ENCODE peak calls at places on chromosomes 5 and 9, in five cellular contexts. P, S, T, R and Z are unnamed samples.

GRCh38 chr5:132270345-132270685 is 12.8 kb downstream of the PDLIM4 start:
- DNase-seq in P (no peak), S (no peak), T (peak; percentile 16), R (no peak), Z (no peak)

GRCh38 chr9:76200730-76201129 is 193.5 kb downstream of the RFK start:
- DNase-seq in P (no peak), S (no peak), T (no peak), R (no peak), Z (no peak)

GRCh38 chr9:5499889-5500398 is 10.4 kb upstream of the PDCD1LG2 start:
- DNase-seq in P (peak; percentile 73), S (no peak), T (no peak), R (no peak), Z (no peak)

GRCh38 chr9:36665921-36666429 is 93.3 kb downstream of the MELK start:
- DNase-seq in P (peak; percentile 17), S (no peak), T (no peak), R (no peak), Z (no peak)

GRCh38 chr9:97853844-97854695 is 1.0 kb downstream of the FOXE1 start:
- DNase-seq in P (no peak), S (no peak), T (no peak), R (no peak), Z (no peak)

GRCh38 chr9:98140503-98140902 is 21.5 kb upstream of the TRIM14 start:
- DNase-seq in P (no peak), S (no peak), T (no peak), R (no peak), Z (no peak)

GRCh38 chr9:137167752-137168574 is 1.9 kb downstream of the LRRC26 start:
- DNase-seq in P (no peak), S (no peak), T (no peak), R (no peak), Z (no peak)

GRCh38 chr5:172156541-172156994 is 31.5 kb downstream of the STK10 start:
- DNase-seq in P (no peak), S (peak; percentile 68), T (peak; percentile 42), R (no peak), Z (no peak)

GRCh38 chr9:129702563-129702962 is 37.1 kb downstream of the PRRX2 start:
- DNase-seq in P (no peak), S (no peak), T (no peak), R (no peak), Z (no peak)

GRCh38 chr9:77944556-77945261 is 86.9 kb downstream of the GNAQ start:
- DNase-seq in P (no peak), S (no peak), T (no peak), R (no peak), Z (no peak)

GRCh38 chr5:168059111-168059510 is 232.3 kb upstream of the WWC1 start:
- DNase-seq in P (no peak), S (no peak), T (no peak), R (no peak), Z (no peak)

GRCh38 chr9:135491764-135492163 is 8.7 kb upstream of the MRPS2 start:
- DNase-seq in P (no peak), S (no peak), T (no peak), R (no peak), Z (no peak)

GRCh38 chr5:24363789-24364534 is 280.8 kb downstream of the CDH10 start:
- DNase-seq in P (no peak), S (no peak), T (no peak), R (no peak), Z (no peak)

GRCh38 chr9:88998506-88998905 is 7.2 kb downstream of the S1PR3 start:
- DNase-seq in P (no peak), S (no peak), T (no peak), R (no peak), Z (no peak)

GRCh38 chr5:127802477-127802865 is 99.3 kb downstream of the CCDC192 start:
- DNase-seq in P (no peak), S (no peak), T (no peak), R (no peak), Z (no peak)

GRCh38 chr9:38256461-38256860 is 136.0 kb upstream of the ALDH1B1 start:
- DNase-seq in P (no peak), S (no peak), T (no peak), R (no peak), Z (no peak)

GRCh38 chr5:20470997-20471396 is 483.0 kb upstream of the CDH18 start:
- DNase-seq in P (no peak), S (no peak), T (no peak), R (no peak), Z (no peak)

GRCh38 chr5:158492850-158493249 is 606.9 kb downstream of the EBF1 start:
- DNase-seq in P (peak; percentile 84), S (no peak), T (no peak), R (no peak), Z (no peak)

GRCh38 chr5:141492168-141492885 is 3.4 kb downstream of the PCDHGC5 start:
- DNase-seq in P (no peak), S (no peak), T (no peak), R (no peak), Z (no peak)

GRCh38 chr5:3601929-3602712 is 6.5 kb downstream of the IRX1 start:
- DNase-seq in P (peak; percentile 11), S (no peak), T (peak; percentile 64), R (no peak), Z (no peak)

GRCh38 chr5:136020383-136021015 is 8.3 kb upstream of the TGFBI start:
- DNase-seq in P (peak; percentile 99), S (no peak), T (peak; percentile 98), R (no peak), Z (no peak)

GRCh38 chr5:646396-647201 is 34.5 kb downstream of the CEP72 start:
- DNase-seq in P (no peak), S (no peak), T (no peak), R (peak; percentile 76), Z (no peak)

DNA sequence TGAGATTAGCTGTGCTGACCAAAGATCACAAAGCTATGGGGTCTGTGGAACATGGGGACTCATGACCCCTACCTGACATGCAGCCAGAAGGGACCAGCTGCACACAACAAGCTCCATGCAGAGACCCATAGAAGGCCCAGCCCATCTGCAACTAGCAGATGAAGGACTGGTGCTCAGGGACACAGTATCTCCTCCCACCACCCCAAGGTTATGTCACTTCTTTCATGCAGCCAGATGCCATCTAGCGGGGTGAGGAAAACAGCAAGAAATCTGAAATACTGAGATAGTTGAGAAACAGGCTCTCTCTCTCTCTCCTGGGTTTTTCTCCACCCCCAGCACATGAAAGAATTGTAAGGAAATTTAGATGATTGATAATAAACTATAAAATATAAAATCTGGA is 161.3 kb upstream of the DAPK1 start:
- DNase-seq in P (no peak), S (no peak), T (no peak), R (no peak), Z (no peak)
- TF ChIP-seq CTCF in P (no peak), S (no peak), T (no peak), R (no peak), Z (no peak)

GRCh38 chr5:133363807-133364587 is 248.3 kb downstream of the FSTL4 start:
- DNase-seq in P (no peak), S (no peak), T (no peak), R (no peak), Z (no peak)

GRCh38 chr5:133364916-133365315 is 247.4 kb downstream of the FSTL4 start:
- DNase-seq in P (no peak), S (no peak), T (no peak), R (no peak), Z (no peak)

GRCh38 chr5:133365738-133366137 is 246.6 kb downstream of the FSTL4 start:
- DNase-seq in P (no peak), S (no peak), T (no peak), R (no peak), Z (no peak)

GRCh38 chr5:133366438-133366837 is 245.9 kb downstream of the FSTL4 start:
- DNase-seq in P (no peak), S (no peak), T (no peak), R (no peak), Z (no peak)

GRCh38 chr5:133365326-133365725 is 247.0 kb downstream of the FSTL4 start:
- DNase-seq in P (no peak), S (no peak), T (no peak), R (no peak), Z (no peak)
- TF ChIP-seq CTCF in P (peak; percentile 25), S (peak; percentile 34), T (peak; percentile 57), R (no peak), Z (no peak)

GRCh38 chr5:180105827-180106312 is 34.3 kb upstream of the RNF130 start:
- DNase-seq in P (no peak), S (no peak), T (no peak), R (no peak), Z (no peak)

GRCh38 chr5:180101451-180102105 is 30.0 kb upstream of the RNF130 start:
- DNase-seq in P (no peak), S (no peak), T (no peak), R (no peak), Z (no peak)

GRCh38 chr5:180103487-180103886 is 31.9 kb upstream of the RNF130 start:
- DNase-seq in P (no peak), S (no peak), T (no peak), R (no peak), Z (no peak)

GRCh38 chr5:180102636-180103035 is 31.1 kb upstream of the RNF130 start:
- DNase-seq in P (no peak), S (no peak), T (no peak), R (no peak), Z (no peak)

GRCh38 chr5:180104131-180104530 is 32.6 kb upstream of the RNF130 start:
- DNase-seq in P (no peak), S (no peak), T (no peak), R (no peak), Z (no peak)
- TF ChIP-seq CTCF in P (no peak), S (no peak), T (no peak), R (no peak), Z (no peak)

GRCh38 chr5:40770764-40771163 is 15.0 kb upstream of the TTC33 start:
- DNase-seq in P (no peak), S (no peak), T (no peak), R (no peak), Z (no peak)
- TF ChIP-seq CTCF in P (no peak), S (no peak), T (no peak), R (no peak), Z (no peak)

GRCh38 chr5:76602094-76602726 is 21.0 kb downstream of the F2RL2 start:
- DNase-seq in P (peak; percentile 54), S (no peak), T (no peak), R (no peak), Z (no peak)
- TF ChIP-seq CTCF in P (peak; percentile 66), S (no peak), T (peak; percentile 27), R (no peak), Z (no peak)

DNA sequence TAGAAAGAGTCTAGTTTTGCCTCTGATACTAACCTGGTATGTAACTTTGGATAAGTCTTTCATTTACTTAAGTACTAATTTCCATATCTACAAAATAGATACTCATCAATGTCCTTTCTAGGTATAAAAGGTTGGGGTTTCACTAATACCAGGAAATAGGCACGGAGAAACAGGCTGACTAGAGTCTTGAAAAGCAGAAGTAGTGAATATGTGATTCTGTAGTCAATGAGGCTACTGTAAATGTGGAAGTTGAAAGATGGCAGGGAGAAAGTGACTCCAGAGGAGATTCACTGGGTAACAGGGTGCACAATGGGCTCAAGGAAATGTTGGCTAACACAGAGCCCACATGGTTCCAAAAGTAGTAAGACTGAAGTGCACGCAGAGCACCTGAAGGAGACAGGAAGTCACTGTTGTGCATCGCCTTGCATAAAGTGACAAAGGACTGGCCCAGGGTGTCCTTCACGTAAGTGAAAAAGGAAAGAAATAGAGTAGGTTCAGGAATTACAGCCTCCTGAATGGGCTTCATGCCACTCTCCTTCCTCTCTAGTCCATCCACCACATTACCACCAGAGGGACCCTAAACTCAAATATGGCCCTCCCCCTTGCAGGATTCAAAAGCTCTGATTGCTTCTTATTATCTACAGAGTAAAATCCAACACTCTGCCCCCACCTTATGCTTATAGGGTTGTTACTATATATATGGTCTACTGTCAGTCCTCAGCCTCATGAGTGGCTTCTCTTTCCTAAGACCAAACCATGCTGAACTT is 288.0 kb upstream of the SMARCA2 start:
- DNase-seq in P (no peak), S (no peak), T (no peak), R (no peak), Z (no peak)
- TF ChIP-seq CTCF in P (no peak), S (no peak), T (no peak), R (no peak), Z (no peak)